ENCODE peak calls at places on chromosomes 13 and 19, in six cellular contexts. D is trophoblast cell, J is neuronal stem cell, U is IMR-90, R is mesenchymal stem cell, B is H1. X is an unnamed sample.
A peak's percentile ranks its signal among the peaks of the same experiment; 100 is the strongest.

GRCh38 chr13:98133949-98134348 is 8.9 kb upstream of the FARP1 start:
- DNase-seq in D (no peak), J (no peak), B (no peak), U (no peak), R (no peak), X (no peak)

GRCh38 chr13:26867451-26868067 is 107.0 kb upstream of the GPR12 start:
- DNase-seq in U (peak; percentile 14), R (peak; percentile 32), J (peak; percentile 40), D (peak; percentile 58), B (no peak), X (no peak)

GRCh38 chr19:32464279-32464678 is 58.7 kb downstream of the DPY19L3 start:
- DNase-seq in D (peak; percentile 27), J (no peak), R (peak; percentile 8), B (no peak), U (peak; percentile 10), X (no peak)

GRCh38 chr13:112771877-112772538 is 82.2 kb downstream of the ATP11A start:
- DNase-seq in D (no peak), U (no peak), B (no peak), J (no peak), R (no peak), X (no peak)

GRCh38 chr13:110010433-110011135 is 224.2 kb upstream of the IRS2 start:
- DNase-seq in D (no peak), J (no peak), R (peak; percentile 62), U (peak; percentile 63), B (no peak), X (no peak)

GRCh38 chr13:94168784-94169512 is 310.5 kb downstream of the DCT start:
- DNase-seq in J (no peak), U (peak; percentile 33), B (no peak), R (no peak), D (no peak), X (no peak)

GRCh38 chr13:63190219-63190618 is 1774.6 kb upstream of the PCDH20 start:
- DNase-seq in D (no peak), U (no peak), R (peak; percentile 3), J (no peak), B (no peak), X (no peak)

GRCh38 chr19:8004723-8005513 is 523 bp downstream of the ELAVL1 start:
- DNase-seq in D (peak; percentile 44), J (no peak), R (peak; percentile 59), B (no peak), U (peak; percentile 21), X (no peak)

GRCh38 chr13:83677985-83678384 is 204.3 kb downstream of the SLITRK1 start:
- DNase-seq in J (no peak), D (no peak), B (no peak), R (no peak), U (no peak), X (no peak)

GRCh38 chr19:52936151-52936957 is 13.1 kb upstream of the ZNF888 start:
- DNase-seq in U (no peak), B (no peak), D (peak; percentile 55), J (no peak), R (no peak), X (no peak)

GRCh38 chr19:5974721-5975387 is 3.1 kb downstream of the RANBP3 start:
- DNase-seq in J (no peak), U (peak; percentile 35), B (no peak), R (no peak), D (no peak), X (no peak)

GRCh38 chr13:30892966-30893365 is 13.1 kb upstream of the MEDAG start:
- DNase-seq in D (peak; percentile 19), R (peak; percentile 41), U (peak; percentile 48), J (no peak), B (no peak), X (peak; percentile 83)

GRCh38 chr13:114047358-114047881 is 73.5 kb upstream of the C13orf46 start:
- DNase-seq in B (no peak), U (peak; percentile 43), R (peak; percentile 63), J (no peak), D (no peak), X (no peak)

GRCh38 chr13:31159306-31159705 is 2.4 kb downstream of the HSPH1 start:
- DNase-seq in J (no peak), B (no peak), D (no peak), U (peak; percentile 7), R (no peak), X (no peak)

GRCh38 chr13:23018143-23018542 is 162.6 kb upstream of the SGCG start:
- DNase-seq in R (no peak), B (no peak), J (no peak), U (no peak), D (no peak), X (no peak)

GRCh38 chr13:31767175-31767900 is 28.0 kb downstream of the RXFP2 start:
- DNase-seq in U (peak; percentile 84), D (peak; percentile 57), R (peak; percentile 50), J (no peak), B (no peak), X (no peak)

GRCh38 chr13:47455581-47455980 is 545.5 kb downstream of the SUCLA2 start:
- DNase-seq in B (no peak), D (peak; percentile 35), J (no peak), U (no peak), R (no peak), X (no peak)

GRCh38 chr19:6723108-6723618 is 2.7 kb upstream of the C3 start:
- DNase-seq in U (peak; percentile 10), B (no peak), R (peak; percentile 24), D (no peak), J (no peak), X (no peak)

GRCh38 chr19:5014941-5015340 is 46.0 kb downstream of the KDM4B start:
- DNase-seq in D (no peak), B (no peak), U (no peak), R (no peak), J (no peak), X (no peak)

GRCh38 chr19:4559569-4559968 is at the start of gene SEMA6B:
- DNase-seq in J (no peak), D (peak; percentile 41), R (peak; percentile 29), B (no peak), U (no peak), X (no peak)

GRCh38 chr13:49319555-49320350 is 72.0 kb downstream of the CDADC1 start:
- DNase-seq in B (no peak), R (peak; percentile 74), D (peak; percentile 40), J (no peak), U (peak; percentile 74), X (no peak)

GRCh38 chr13:90918551-90918950 is 428.9 kb upstream of the MIR17HG start:
- DNase-seq in J (no peak), B (no peak), U (peak; percentile 12), D (no peak), R (peak; percentile 93), X (no peak)

GRCh38 chr19:15463865-15464371 is 426 bp downstream of the RASAL3 start:
- DNase-seq in U (no peak), J (no peak), R (no peak), B (no peak), D (no peak), X (peak; percentile 56)

GRCh38 chr19:21321996-21322395 is 7.2 kb downstream of the ZNF708 start:
- DNase-seq in U (no peak), D (no peak), R (peak; percentile 26), B (no peak), J (no peak), X (no peak)

DNA sequence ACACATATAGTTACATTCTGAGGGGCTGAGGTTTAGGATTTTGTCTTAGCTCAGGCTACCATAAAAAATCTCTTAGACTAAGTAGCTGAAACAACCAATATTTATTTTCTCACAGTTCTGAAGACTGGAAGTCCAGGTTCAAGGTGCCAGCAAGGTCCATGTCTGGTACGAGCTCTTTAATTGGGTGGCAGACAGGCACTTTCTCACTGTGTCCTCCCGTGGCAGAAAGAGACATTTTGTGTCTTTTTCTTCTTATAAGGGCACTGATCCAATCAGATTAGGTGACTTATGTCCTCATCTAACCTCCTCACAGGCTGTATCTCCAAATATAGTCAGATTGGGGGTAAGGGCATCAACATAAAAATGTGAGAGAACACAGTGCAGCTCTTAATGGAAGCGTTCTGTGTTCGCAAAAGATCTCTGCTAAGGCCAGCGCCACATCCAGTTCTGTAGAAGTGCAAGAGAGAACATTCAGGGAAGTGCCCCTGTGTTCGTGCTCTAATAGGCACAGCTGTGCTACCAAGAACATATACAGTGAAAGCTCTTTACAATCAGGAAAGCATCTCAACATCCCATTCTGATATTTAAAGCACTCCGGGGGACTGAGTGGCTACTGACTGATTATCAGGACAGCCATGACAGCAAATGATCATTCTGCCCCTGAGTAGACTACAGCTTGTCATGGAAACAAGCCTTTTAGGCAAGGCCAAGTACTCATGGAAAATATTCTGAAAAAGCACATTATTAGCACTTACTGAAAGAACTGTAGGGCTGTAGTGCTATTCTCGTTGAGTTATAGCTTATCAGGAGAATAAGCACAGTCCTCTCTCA is 819.2 kb downstream of the LIG4 start:
- DNase-seq in D (no peak), U (no peak), B (no peak), R (no peak), J (no peak), X (no peak)
- H4K91ac ChIP-seq in D (no peak overlapping the region), U (no peak overlapping the region), B (no peak overlapping the region), R (no peak overlapping the region), J (no peak overlapping the region), X (no peak overlapping the region)

DNA sequence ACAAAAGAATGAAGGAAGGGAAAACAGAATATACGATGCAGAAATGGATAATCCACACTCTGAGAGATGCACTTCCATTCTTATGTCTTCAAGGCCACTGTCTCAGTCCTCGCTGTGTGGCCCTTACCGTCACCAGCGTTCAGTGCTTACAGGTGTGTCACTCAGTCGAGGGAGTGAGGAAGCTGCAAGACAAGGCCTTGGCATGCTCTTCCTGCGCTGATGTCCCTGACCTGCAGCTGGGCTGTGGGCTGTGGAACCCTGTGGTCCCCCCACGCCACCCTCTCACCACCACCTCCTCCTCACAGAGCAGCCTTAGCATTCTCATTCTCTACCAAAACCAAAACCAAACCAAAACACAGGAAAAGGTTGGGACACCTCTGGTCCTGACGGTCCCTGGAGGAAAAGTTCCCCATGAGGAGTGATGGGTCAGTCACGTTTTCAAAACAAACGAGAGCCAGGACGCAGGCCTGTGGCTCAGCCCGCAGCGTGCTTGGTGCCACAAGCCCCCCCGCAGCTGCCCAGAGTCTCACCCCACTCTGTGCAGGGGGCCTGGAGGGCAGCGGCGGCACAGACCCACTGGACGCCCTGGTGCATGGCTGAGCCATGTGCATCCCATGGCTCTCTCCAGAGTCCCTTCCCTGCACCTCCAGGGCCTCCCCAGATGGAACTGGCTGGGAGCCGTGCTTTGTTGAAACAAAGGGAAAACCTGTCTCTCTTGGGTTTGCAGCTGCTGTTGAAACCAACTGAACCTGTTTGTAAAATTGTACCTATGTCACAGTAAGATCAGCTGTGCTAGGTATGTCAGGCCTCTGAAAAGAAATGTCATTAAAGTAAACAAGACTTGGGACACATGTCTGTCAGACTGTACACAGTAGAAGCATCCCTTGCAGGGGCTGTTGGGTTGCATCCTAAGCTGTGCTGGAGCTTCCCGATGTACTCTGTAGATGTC is 48.3 kb upstream of the GPR183 start:
- DNase-seq in R (no peak), U (no peak), B (no peak), J (no peak), D (peak; percentile 89), X (no peak)
- H4K91ac ChIP-seq in R (peak overlapping the region; percentile 48), U (no peak overlapping the region), B (no peak overlapping the region), J (no peak overlapping the region), D (no peak overlapping the region), X (no peak overlapping the region)

DNA sequence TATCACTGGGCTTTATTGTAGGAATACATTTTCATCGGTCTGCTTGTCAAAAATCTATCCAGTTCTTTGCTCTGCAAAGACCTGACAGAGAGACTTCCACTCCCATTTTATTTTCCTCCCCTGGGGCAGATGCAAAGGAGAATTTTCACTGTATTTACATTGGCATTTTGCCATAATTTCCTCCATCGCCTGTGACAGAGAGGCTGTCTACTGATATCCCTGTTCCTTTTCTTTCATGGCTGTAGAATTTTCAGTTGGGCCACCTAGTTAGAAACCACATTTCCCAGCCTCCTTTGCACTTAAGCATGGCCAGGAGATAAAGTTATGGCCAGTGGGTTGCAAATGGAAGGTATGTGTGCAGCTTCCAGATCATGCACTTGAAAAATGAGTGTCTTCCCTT is 89.3 kb downstream of the NUFIP1 start:
- DNase-seq in U (no peak), D (no peak), R (no peak), B (no peak), J (no peak), X (no peak)
- H4K91ac ChIP-seq in U (no peak overlapping the region), D (no peak overlapping the region), R (no peak overlapping the region), B (no peak overlapping the region), J (no peak overlapping the region), X (no peak overlapping the region)

GRCh38 chr19:51714848-51715247 is 8.9 kb downstream of the HAS1 start:
- DNase-seq in R (no peak), D (no peak), U (no peak), B (no peak), J (no peak), X (no peak)
- H4K91ac ChIP-seq in R (no peak overlapping the region), D (no peak overlapping the region), U (no peak overlapping the region), B (no peak overlapping the region), J (no peak overlapping the region), X (no peak overlapping the region)

X was measured in H9.